ENCODE peak calls at places on chromosomes 7 and 10, in eight cellular contexts. One of them, this sample, is unnamed.

GRCh38 chr10:79273603-79274002 is 73.7 kb upstream of the PPIF start:
- DNase-seq in NB4: no peak
- DNase-seq in HCT116: no peak
- DNase-seq in gastrocnemius medialis: peak
- DNase-seq in spleen: no peak
- DNase-seq in GM12891: no peak
- DNase-seq in Peyer's patch: no peak
- DNase-seq in uterus: peak
- DNase-seq in this sample: no peak

GRCh38 chr10:75099952-75100763 is 11.3 kb upstream of the SAMD8 start:
- DNase-seq in spleen: peak
- DNase-seq in GM12891: peak
- DNase-seq in NB4: peak
- DNase-seq in gastrocnemius medialis: peak
- DNase-seq in uterus: peak
- DNase-seq in HCT116: peak
- DNase-seq in Peyer's patch: peak
- DNase-seq in this sample: peak

GRCh38 chr10:73731588-73732375 is 12.4 kb upstream of the SEC24C start:
- DNase-seq in uterus: no peak
- DNase-seq in NB4: no peak
- DNase-seq in Peyer's patch: no peak
- DNase-seq in spleen: peak
- DNase-seq in HCT116: no peak
- DNase-seq in gastrocnemius medialis: peak
- DNase-seq in GM12891: no peak
- DNase-seq in this sample: no peak

GRCh38 chr7:137545059-137545730 is 201.7 kb upstream of the PTN start:
- DNase-seq in uterus: no peak
- DNase-seq in HCT116: no peak
- DNase-seq in GM12891: no peak
- DNase-seq in Peyer's patch: no peak
- DNase-seq in spleen: no peak
- DNase-seq in gastrocnemius medialis: no peak
- DNase-seq in NB4: no peak
- DNase-seq in this sample: no peak

GRCh38 chr10:72598769-72599701 is 26.8 kb downstream of the MICU1 start:
- DNase-seq in GM12891: no peak
- DNase-seq in gastrocnemius medialis: no peak
- DNase-seq in Peyer's patch: no peak
- DNase-seq in uterus: no peak
- DNase-seq in NB4: no peak
- DNase-seq in spleen: no peak
- DNase-seq in HCT116: no peak
- DNase-seq in this sample: no peak

GRCh38 chr10:32489158-32489557 is 43.2 kb downstream of the CCDC7 start:
- DNase-seq in NB4: no peak
- DNase-seq in gastrocnemius medialis: no peak
- DNase-seq in uterus: no peak
- DNase-seq in HCT116: no peak
- DNase-seq in GM12891: no peak
- DNase-seq in spleen: no peak
- DNase-seq in Peyer's patch: no peak
- DNase-seq in this sample: no peak

GRCh38 chr10:122853665-122854313 is 8.1 kb upstream of the CUZD1 start:
- DNase-seq in gastrocnemius medialis: no peak
- DNase-seq in HCT116: no peak
- DNase-seq in spleen: no peak
- DNase-seq in uterus: no peak
- DNase-seq in NB4: no peak
- DNase-seq in GM12891: no peak
- DNase-seq in Peyer's patch: no peak
- DNase-seq in this sample: no peak

GRCh38 chr10:97718178-97718577 is 4.6 kb downstream of the MARVELD1 start:
- DNase-seq in Peyer's patch: no peak
- DNase-seq in HCT116: no peak
- DNase-seq in NB4: peak
- DNase-seq in spleen: peak
- DNase-seq in GM12891: no peak
- DNase-seq in uterus: no peak
- DNase-seq in gastrocnemius medialis: no peak
- DNase-seq in this sample: no peak

GRCh38 chr10:109282510-109282909 is 640.8 kb downstream of the XPNPEP1 start:
- DNase-seq in spleen: no peak
- DNase-seq in uterus: no peak
- DNase-seq in NB4: no peak
- DNase-seq in gastrocnemius medialis: no peak
- DNase-seq in HCT116: no peak
- DNase-seq in GM12891: no peak
- DNase-seq in Peyer's patch: no peak
- DNase-seq in this sample: no peak

GRCh38 chr7:112596981-112597380 is 116.2 kb downstream of the LSMEM1 start:
- DNase-seq in GM12891: no peak
- DNase-seq in spleen: no peak
- DNase-seq in HCT116: no peak
- DNase-seq in NB4: no peak
- DNase-seq in uterus: no peak
- DNase-seq in gastrocnemius medialis: no peak
- DNase-seq in Peyer's patch: no peak
- DNase-seq in this sample: no peak

GRCh38 chr7:70838292-70838907 is 293.5 kb upstream of the GALNT17 start:
- DNase-seq in NB4: no peak
- DNase-seq in HCT116: no peak
- DNase-seq in GM12891: no peak
- DNase-seq in spleen: no peak
- DNase-seq in Peyer's patch: no peak
- DNase-seq in gastrocnemius medialis: no peak
- DNase-seq in uterus: no peak
- DNase-seq in this sample: no peak

GRCh38 chr7:157032644-157033482 is 22.4 kb upstream of the MNX1 start:
- DNase-seq in gastrocnemius medialis: no peak
- DNase-seq in HCT116: no peak
- DNase-seq in spleen: peak
- DNase-seq in NB4: peak
- DNase-seq in uterus: no peak
- DNase-seq in Peyer's patch: peak
- DNase-seq in GM12891: no peak
- DNase-seq in this sample: peak

GRCh38 chr10:47104101-47104707 is 193.0 kb downstream of the PTPN20 start:
- DNase-seq in NB4: no peak
- DNase-seq in Peyer's patch: no peak
- DNase-seq in GM12891: no peak
- DNase-seq in uterus: no peak
- DNase-seq in gastrocnemius medialis: no peak
- DNase-seq in HCT116: no peak
- DNase-seq in spleen: no peak
- DNase-seq in this sample: no peak

GRCh38 chr10:36211856-36212255 is 569.8 kb upstream of the FZD8 start:
- DNase-seq in Peyer's patch: no peak
- DNase-seq in gastrocnemius medialis: no peak
- DNase-seq in GM12891: no peak
- DNase-seq in HCT116: no peak
- DNase-seq in spleen: no peak
- DNase-seq in NB4: no peak
- DNase-seq in uterus: no peak
- DNase-seq in this sample: no peak

GRCh38 chr10:84497978-84498377 is 169.6 kb downstream of the CCSER2 start:
- DNase-seq in spleen: no peak
- DNase-seq in GM12891: no peak
- DNase-seq in uterus: no peak
- DNase-seq in HCT116: no peak
- DNase-seq in Peyer's patch: no peak
- DNase-seq in NB4: no peak
- DNase-seq in gastrocnemius medialis: no peak
- DNase-seq in this sample: no peak

GRCh38 chr7:155670521-155670920 is 26.1 kb downstream of the RBM33 start:
- DNase-seq in HCT116: no peak
- DNase-seq in spleen: no peak
- DNase-seq in GM12891: no peak
- DNase-seq in gastrocnemius medialis: no peak
- DNase-seq in Peyer's patch: no peak
- DNase-seq in NB4: no peak
- DNase-seq in uterus: no peak
- DNase-seq in this sample: no peak

GRCh38 chr10:32143302-32143847 is 87.2 kb upstream of the KIF5B start:
- DNase-seq in NB4: no peak
- DNase-seq in Peyer's patch: no peak
- DNase-seq in HCT116: no peak
- DNase-seq in spleen: no peak
- DNase-seq in GM12891: no peak
- DNase-seq in uterus: no peak
- DNase-seq in gastrocnemius medialis: no peak
- DNase-seq in this sample: no peak

GRCh38 chr7:64849250-64849923 is 53.7 kb upstream of the ZNF273 start:
- DNase-seq in uterus: no peak
- DNase-seq in spleen: no peak
- DNase-seq in NB4: peak
- DNase-seq in HCT116: no peak
- DNase-seq in Peyer's patch: no peak
- DNase-seq in gastrocnemius medialis: peak
- DNase-seq in GM12891: no peak
- DNase-seq in this sample: no peak

GRCh38 chr7:24881622-24882021 is 98.4 kb downstream of the OSBPL3 start:
- DNase-seq in HCT116: no peak
- DNase-seq in uterus: no peak
- DNase-seq in spleen: no peak
- DNase-seq in GM12891: no peak
- DNase-seq in Peyer's patch: no peak
- DNase-seq in gastrocnemius medialis: no peak
- DNase-seq in NB4: no peak
- DNase-seq in this sample: no peak

GRCh38 chr7:23369100-23369499 is 70.0 kb downstream of the MALSU1 start:
- DNase-seq in gastrocnemius medialis: no peak
- DNase-seq in GM12891: no peak
- DNase-seq in spleen: no peak
- DNase-seq in Peyer's patch: no peak
- DNase-seq in HCT116: no peak
- DNase-seq in NB4: no peak
- DNase-seq in uterus: no peak
- DNase-seq in this sample: no peak

GRCh38 chr7:23369695-23370404 is 70.7 kb downstream of the MALSU1 start:
- DNase-seq in HCT116: no peak
- DNase-seq in GM12891: no peak
- DNase-seq in spleen: no peak
- DNase-seq in gastrocnemius medialis: no peak
- DNase-seq in Peyer's patch: no peak
- DNase-seq in uterus: no peak
- DNase-seq in NB4: no peak
- DNase-seq in this sample: no peak

GRCh38 chr7:23377134-23377533 is 78.0 kb downstream of the MALSU1 start:
- DNase-seq in spleen: no peak
- DNase-seq in GM12891: no peak
- DNase-seq in gastrocnemius medialis: no peak
- DNase-seq in HCT116: no peak
- DNase-seq in Peyer's patch: no peak
- DNase-seq in NB4: no peak
- DNase-seq in uterus: no peak
- DNase-seq in this sample: no peak

GRCh38 chr7:23372671-23373070 is 73.5 kb downstream of the MALSU1 start:
- DNase-seq in uterus: no peak
- DNase-seq in NB4: no peak
- DNase-seq in gastrocnemius medialis: no peak
- DNase-seq in GM12891: no peak
- DNase-seq in HCT116: no peak
- DNase-seq in spleen: no peak
- DNase-seq in Peyer's patch: no peak
- DNase-seq in this sample: no peak

DNA sequence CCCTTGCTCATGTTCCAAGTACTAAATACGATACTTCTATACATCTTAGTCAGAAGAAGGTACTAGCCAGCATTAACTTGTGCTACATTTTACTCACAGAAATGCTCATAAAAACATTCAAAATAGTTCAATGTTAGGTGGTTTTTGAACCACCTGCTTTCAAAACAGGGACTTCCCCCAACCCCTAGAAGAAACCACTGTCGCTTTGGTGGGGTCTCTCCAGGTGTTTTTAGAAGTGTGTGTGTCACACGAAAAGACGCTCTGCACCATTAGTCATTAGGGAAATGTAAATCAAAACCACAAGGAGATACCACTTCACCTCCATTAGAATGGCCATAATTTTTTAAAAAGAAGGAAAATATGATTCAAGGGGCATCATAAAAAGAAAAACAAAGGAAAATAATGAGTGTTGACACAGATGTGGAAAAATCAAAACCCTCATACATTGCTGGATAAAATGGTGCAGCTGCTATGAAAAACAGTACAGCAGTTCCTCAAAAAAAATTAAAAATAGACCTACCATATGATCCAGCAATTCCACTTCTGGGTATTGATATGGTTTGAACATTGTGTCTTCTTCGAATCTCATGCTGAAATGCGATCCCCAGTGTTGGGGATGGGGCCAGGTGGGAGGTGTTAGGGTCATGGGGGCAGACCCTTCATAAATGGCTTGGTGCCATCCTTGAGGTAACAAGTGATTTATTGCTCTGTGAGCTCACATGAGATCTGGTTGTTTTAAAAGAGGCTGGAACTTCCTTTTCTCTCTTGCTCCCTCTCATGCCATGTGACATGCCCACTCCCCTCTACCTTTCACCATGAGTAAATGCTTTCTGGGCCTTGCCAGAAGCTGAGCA is 74.2 kb downstream of the MALSU1 start:
- DNase-seq in GM12891: no peak
- DNase-seq in Peyer's patch: no peak
- DNase-seq in gastrocnemius medialis: no peak
- DNase-seq in NB4: peak
- DNase-seq in uterus: no peak
- DNase-seq in HCT116: no peak
- DNase-seq in spleen: no peak
- DNase-seq in this sample: no peak
- TF ChIP-seq POLR2A in GM12891: no peak
- TF ChIP-seq POLR2A in Peyer's patch: no peak
- TF ChIP-seq POLR2A in gastrocnemius medialis: no peak
- TF ChIP-seq POLR2A in NB4: no peak
- TF ChIP-seq POLR2A in uterus: no peak
- TF ChIP-seq POLR2A in HCT116: no peak
- TF ChIP-seq POLR2A in spleen: no peak
- TF ChIP-seq POLR2A in this sample: no peak

GRCh38 chr7:41705109-41705871 is 2.4 kb upstream of the INHBA start:
- DNase-seq in HCT116: no peak
- DNase-seq in uterus: peak
- DNase-seq in NB4: peak
- DNase-seq in GM12891: peak
- DNase-seq in spleen: peak
- DNase-seq in gastrocnemius medialis: peak
- DNase-seq in Peyer's patch: peak
- DNase-seq in this sample: peak
- TF ChIP-seq POLR2A in HCT116: no peak
- TF ChIP-seq POLR2A in uterus: no peak
- TF ChIP-seq POLR2A in NB4: no peak
- TF ChIP-seq POLR2A in GM12891: no peak
- TF ChIP-seq POLR2A in spleen: no peak
- TF ChIP-seq POLR2A in gastrocnemius medialis: no peak
- TF ChIP-seq POLR2A in Peyer's patch: no peak
- TF ChIP-seq POLR2A in this sample: no peak

GRCh38 chr7:27143022-27143949 is at the start of gene HOXA5:
- DNase-seq in gastrocnemius medialis: peak
- DNase-seq in GM12891: no peak
- DNase-seq in spleen: peak
- DNase-seq in Peyer's patch: peak
- DNase-seq in HCT116: no peak
- DNase-seq in NB4: no peak
- DNase-seq in uterus: peak
- DNase-seq in this sample: no peak
- TF ChIP-seq POLR2A in gastrocnemius medialis: peak
- TF ChIP-seq POLR2A in GM12891: no peak
- TF ChIP-seq POLR2A in spleen: peak
- TF ChIP-seq POLR2A in Peyer's patch: peak
- TF ChIP-seq POLR2A in HCT116: no peak
- TF ChIP-seq POLR2A in NB4: no peak
- TF ChIP-seq POLR2A in uterus: peak
- TF ChIP-seq POLR2A in this sample: peak

GRCh38 chr10:91797874-91798735 is at the start of gene TNKS2:
- DNase-seq in GM12891: peak
- DNase-seq in gastrocnemius medialis: peak
- DNase-seq in HCT116: peak
- DNase-seq in spleen: peak
- DNase-seq in NB4: peak
- DNase-seq in Peyer's patch: peak
- DNase-seq in uterus: peak
- DNase-seq in this sample: peak
- TF ChIP-seq POLR2A in GM12891: peak
- TF ChIP-seq POLR2A in gastrocnemius medialis: peak
- TF ChIP-seq POLR2A in HCT116: peak
- TF ChIP-seq POLR2A in spleen: peak
- TF ChIP-seq POLR2A in NB4: peak
- TF ChIP-seq POLR2A in Peyer's patch: peak
- TF ChIP-seq POLR2A in uterus: peak
- TF ChIP-seq POLR2A in this sample: peak